ENCODE peak calls at places on chromosomes 6 and 20, in seven cellular contexts. One of them, this sample, is unnamed.
A peak's percentile ranks its signal among the peaks of the same experiment; 100 is the strongest.

GRCh38 chr20:61482425-61482887 is 230.4 kb downstream of the CDH4 start:
- DNase-seq in Karpas-422: no peak
- DNase-seq in ovary: no peak
- DNase-seq in colonic mucosa: no peak
- DNase-seq in OCI-LY7: peak; percentile 11
- DNase-seq in adipocyte: no peak
- DNase-seq in lower lobe of right lung: no peak
- DNase-seq in this sample: no peak

GRCh38 chr6:158560787-158561246 is 926 bp downstream of the TMEM181 start:
- DNase-seq in Karpas-422: no peak
- DNase-seq in ovary: no peak
- DNase-seq in colonic mucosa: peak; percentile 50
- DNase-seq in OCI-LY7: peak; percentile 16
- DNase-seq in adipocyte: peak; percentile 70
- DNase-seq in lower lobe of right lung: peak; percentile 58
- DNase-seq in this sample: no peak

GRCh38 chr6:69231983-69232382 is 564.8 kb downstream of the LMBRD1 start:
- DNase-seq in Karpas-422: no peak
- DNase-seq in ovary: no peak
- DNase-seq in colonic mucosa: no peak
- DNase-seq in OCI-LY7: no peak
- DNase-seq in adipocyte: no peak
- DNase-seq in lower lobe of right lung: no peak
- DNase-seq in this sample: no peak

GRCh38 chr20:5835234-5835845 is 85.1 kb downstream of the SHLD1 start:
- DNase-seq in Karpas-422: no peak
- DNase-seq in ovary: peak; percentile 35
- DNase-seq in colonic mucosa: no peak
- DNase-seq in OCI-LY7: no peak
- DNase-seq in adipocyte: peak; percentile 37
- DNase-seq in lower lobe of right lung: no peak
- DNase-seq in this sample: peak; percentile 21

GRCh38 chr6:18265099-18265372 is 706 bp upstream of the DEK start:
- DNase-seq in Karpas-422: no peak
- DNase-seq in ovary: no peak
- DNase-seq in colonic mucosa: no peak
- DNase-seq in OCI-LY7: peak; percentile 21
- DNase-seq in adipocyte: no peak
- DNase-seq in lower lobe of right lung: no peak
- DNase-seq in this sample: no peak

GRCh38 chr20:57627972-57628650 is 7.9 kb upstream of the ZBP1 start:
- DNase-seq in Karpas-422: peak; percentile 86
- DNase-seq in ovary: peak; percentile 26
- DNase-seq in colonic mucosa: no peak
- DNase-seq in OCI-LY7: peak; percentile 79
- DNase-seq in adipocyte: peak; percentile 51
- DNase-seq in lower lobe of right lung: no peak
- DNase-seq in this sample: peak; percentile 76

GRCh38 chr6:56004421-56004820 is 129.0 kb upstream of the BMP5 start:
- DNase-seq in Karpas-422: no peak
- DNase-seq in ovary: no peak
- DNase-seq in colonic mucosa: no peak
- DNase-seq in OCI-LY7: no peak
- DNase-seq in adipocyte: peak; percentile 36
- DNase-seq in lower lobe of right lung: no peak
- DNase-seq in this sample: no peak

GRCh38 chr6:134421496-134421895 is 103.6 kb upstream of the SGK1 start:
- DNase-seq in Karpas-422: no peak
- DNase-seq in ovary: no peak
- DNase-seq in colonic mucosa: no peak
- DNase-seq in OCI-LY7: no peak
- DNase-seq in adipocyte: peak; percentile 70
- DNase-seq in lower lobe of right lung: no peak
- DNase-seq in this sample: no peak

GRCh38 chr6:32175322-32175710 is 568 bp downstream of the AGPAT1 start:
- DNase-seq in Karpas-422: peak; percentile 56
- DNase-seq in ovary: no peak
- DNase-seq in colonic mucosa: no peak
- DNase-seq in OCI-LY7: no peak
- DNase-seq in adipocyte: no peak
- DNase-seq in lower lobe of right lung: no peak
- DNase-seq in this sample: no peak

GRCh38 chr20:20568604-20569205 is 143.7 kb downstream of the RALGAPA2 start:
- DNase-seq in Karpas-422: peak; percentile 77
- DNase-seq in ovary: no peak
- DNase-seq in colonic mucosa: no peak
- DNase-seq in OCI-LY7: peak; percentile 58
- DNase-seq in adipocyte: peak; percentile 82
- DNase-seq in lower lobe of right lung: no peak
- DNase-seq in this sample: no peak

GRCh38 chr6:159797554-159797953 is 2.5 kb upstream of the PNLDC1 start:
- DNase-seq in Karpas-422: no peak
- DNase-seq in ovary: no peak
- DNase-seq in colonic mucosa: no peak
- DNase-seq in OCI-LY7: no peak
- DNase-seq in adipocyte: no peak
- DNase-seq in lower lobe of right lung: no peak
- DNase-seq in this sample: no peak

GRCh38 chr6:127630800-127631199 is 53.8 kb downstream of the C6orf58 start:
- DNase-seq in Karpas-422: no peak
- DNase-seq in ovary: no peak
- DNase-seq in colonic mucosa: no peak
- DNase-seq in OCI-LY7: no peak
- DNase-seq in adipocyte: no peak
- DNase-seq in lower lobe of right lung: no peak
- DNase-seq in this sample: no peak

DNA sequence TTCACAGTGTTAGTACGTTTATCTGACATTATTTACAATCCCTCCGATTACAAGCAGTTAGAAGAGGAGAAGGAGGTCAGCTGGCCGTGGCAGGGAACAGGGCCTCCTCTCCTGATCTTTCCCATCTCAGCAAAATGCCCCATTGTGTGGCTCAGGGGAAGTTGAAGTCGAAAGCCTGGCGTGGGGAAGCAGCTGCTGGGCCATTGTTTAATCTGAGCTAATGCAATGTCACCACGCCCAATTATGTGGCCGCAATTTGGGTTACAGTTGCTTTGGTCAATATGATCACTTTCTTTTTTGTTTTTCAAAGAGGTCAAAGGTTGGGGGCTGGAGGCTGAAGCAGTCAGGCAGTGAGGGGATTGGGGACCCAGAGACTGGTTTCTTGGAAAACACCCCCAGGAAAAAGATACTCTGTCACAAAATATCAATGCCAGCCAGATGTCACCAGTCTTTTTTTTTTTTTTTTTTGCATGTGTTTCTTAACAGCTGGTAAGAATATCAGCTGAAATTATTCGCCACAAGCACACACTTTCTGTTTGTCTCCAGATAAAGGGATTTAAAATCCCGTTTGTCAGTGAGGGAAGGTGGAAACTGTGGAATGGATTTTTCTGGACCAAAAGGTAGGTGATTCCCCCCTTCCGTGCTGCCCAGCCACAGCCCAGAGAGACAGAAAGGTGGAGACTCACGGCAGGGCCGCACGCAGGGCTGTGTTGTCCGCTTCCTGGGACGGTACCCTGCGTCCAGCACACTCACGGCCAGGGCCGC is 24.6 kb downstream of the DLL1 start:
- DNase-seq in Karpas-422: no peak
- DNase-seq in ovary: no peak
- DNase-seq in colonic mucosa: peak; percentile 55
- DNase-seq in OCI-LY7: no peak
- DNase-seq in adipocyte: no peak
- DNase-seq in lower lobe of right lung: peak; percentile 21
- DNase-seq in this sample: peak; percentile 62
- H3K4me1 ChIP-seq in Karpas-422: no peaks in the 10 kb centered on the region
- H3K4me1 ChIP-seq in ovary: no peaks in the 10 kb centered on the region
- H3K4me1 ChIP-seq in colonic mucosa: peaks cover 3% of the 10 kb centered on the region
- H3K4me1 ChIP-seq in OCI-LY7: no peaks in the 10 kb centered on the region
- H3K4me1 ChIP-seq in adipocyte: peaks cover 17% of the 10 kb centered on the region
- H3K4me1 ChIP-seq in lower lobe of right lung: peaks cover 16% of the 10 kb centered on the region
- H3K4me1 ChIP-seq in this sample: peaks cover 4% of the 10 kb centered on the region

GRCh38 chr6:36605560-36606391 is 11.6 kb downstream of the SRSF3 start:
- DNase-seq in Karpas-422: no peak
- DNase-seq in ovary: peak; percentile 8
- DNase-seq in colonic mucosa: no peak
- DNase-seq in OCI-LY7: no peak
- DNase-seq in adipocyte: peak; percentile 43
- DNase-seq in lower lobe of right lung: no peak
- DNase-seq in this sample: no peak
- H3K4me1 ChIP-seq in Karpas-422: no peaks in the 10 kb centered on the region
- H3K4me1 ChIP-seq in ovary: peaks cover 14% of the 10 kb centered on the region
- H3K4me1 ChIP-seq in colonic mucosa: peaks cover 3% of the 10 kb centered on the region
- H3K4me1 ChIP-seq in OCI-LY7: peaks cover 17% of the 10 kb centered on the region
- H3K4me1 ChIP-seq in adipocyte: peaks cover 70% of the 10 kb centered on the region
- H3K4me1 ChIP-seq in lower lobe of right lung: peaks cover 84% of the 10 kb centered on the region
- H3K4me1 ChIP-seq in this sample: peaks cover 78% of the 10 kb centered on the region

DNA sequence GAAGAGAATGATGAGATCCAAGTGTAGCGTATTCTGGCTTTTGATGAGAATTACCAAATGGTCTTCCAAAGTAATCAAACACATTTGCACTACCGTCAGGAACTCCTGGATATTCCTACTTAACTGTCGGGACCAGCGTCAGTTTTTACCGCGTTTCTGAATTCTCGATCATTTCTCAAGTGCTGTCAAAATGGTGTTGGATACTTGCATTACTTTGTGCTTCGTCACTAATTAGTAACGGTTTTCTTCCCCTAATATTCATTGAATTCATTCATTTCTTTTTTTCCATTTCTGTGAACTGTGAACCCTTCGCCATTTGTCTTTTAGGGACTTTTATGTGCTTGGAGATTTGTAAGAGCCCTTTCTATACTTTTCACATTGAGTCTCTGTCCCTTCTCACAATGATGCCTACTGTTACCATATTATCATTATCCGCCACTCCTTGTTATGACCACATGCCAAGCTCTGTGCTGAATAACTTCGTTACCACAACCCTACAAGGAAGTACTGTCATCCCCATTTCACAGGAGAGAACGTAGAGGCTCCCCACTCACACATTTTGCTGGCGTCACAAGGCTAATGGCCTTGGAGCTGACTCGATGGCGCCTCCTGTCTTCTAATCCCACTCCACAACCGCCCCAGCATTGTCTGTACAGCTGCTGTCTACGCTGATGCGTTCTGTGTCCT is 74.2 kb upstream of the QKI start:
- DNase-seq in Karpas-422: no peak
- DNase-seq in ovary: no peak
- DNase-seq in colonic mucosa: no peak
- DNase-seq in OCI-LY7: no peak
- DNase-seq in adipocyte: no peak
- DNase-seq in lower lobe of right lung: no peak
- DNase-seq in this sample: no peak
- H3K4me1 ChIP-seq in Karpas-422: no peaks in the 10 kb centered on the region
- H3K4me1 ChIP-seq in ovary: no peaks in the 10 kb centered on the region
- H3K4me1 ChIP-seq in colonic mucosa: no peaks in the 10 kb centered on the region
- H3K4me1 ChIP-seq in OCI-LY7: no peaks in the 10 kb centered on the region
- H3K4me1 ChIP-seq in adipocyte: peaks cover 8% of the 10 kb centered on the region
- H3K4me1 ChIP-seq in lower lobe of right lung: peaks cover 14% of the 10 kb centered on the region
- H3K4me1 ChIP-seq in this sample: peaks cover 42% of the 10 kb centered on the region

GRCh38 chr20:62535282-62535811 is 59.6 kb upstream of the GATA5 start:
- DNase-seq in Karpas-422: no peak
- DNase-seq in ovary: no peak
- DNase-seq in colonic mucosa: no peak
- DNase-seq in OCI-LY7: no peak
- DNase-seq in adipocyte: no peak
- DNase-seq in lower lobe of right lung: no peak
- DNase-seq in this sample: no peak

GRCh38 chr20:62533591-62534495 is 58.0 kb upstream of the GATA5 start:
- DNase-seq in Karpas-422: no peak
- DNase-seq in ovary: no peak
- DNase-seq in colonic mucosa: no peak
- DNase-seq in OCI-LY7: no peak
- DNase-seq in adipocyte: no peak
- DNase-seq in lower lobe of right lung: no peak
- DNase-seq in this sample: no peak

GRCh38 chr20:62536731-62537401 is 61.1 kb upstream of the GATA5 start:
- DNase-seq in Karpas-422: no peak
- DNase-seq in ovary: no peak
- DNase-seq in colonic mucosa: no peak
- DNase-seq in OCI-LY7: no peak
- DNase-seq in adipocyte: no peak
- DNase-seq in lower lobe of right lung: no peak
- DNase-seq in this sample: peak; percentile 58

GRCh38 chr20:62535964-62536363 is 60.2 kb upstream of the GATA5 start:
- DNase-seq in Karpas-422: no peak
- DNase-seq in ovary: no peak
- DNase-seq in colonic mucosa: no peak
- DNase-seq in OCI-LY7: no peak
- DNase-seq in adipocyte: no peak
- DNase-seq in lower lobe of right lung: no peak
- DNase-seq in this sample: no peak

DNA sequence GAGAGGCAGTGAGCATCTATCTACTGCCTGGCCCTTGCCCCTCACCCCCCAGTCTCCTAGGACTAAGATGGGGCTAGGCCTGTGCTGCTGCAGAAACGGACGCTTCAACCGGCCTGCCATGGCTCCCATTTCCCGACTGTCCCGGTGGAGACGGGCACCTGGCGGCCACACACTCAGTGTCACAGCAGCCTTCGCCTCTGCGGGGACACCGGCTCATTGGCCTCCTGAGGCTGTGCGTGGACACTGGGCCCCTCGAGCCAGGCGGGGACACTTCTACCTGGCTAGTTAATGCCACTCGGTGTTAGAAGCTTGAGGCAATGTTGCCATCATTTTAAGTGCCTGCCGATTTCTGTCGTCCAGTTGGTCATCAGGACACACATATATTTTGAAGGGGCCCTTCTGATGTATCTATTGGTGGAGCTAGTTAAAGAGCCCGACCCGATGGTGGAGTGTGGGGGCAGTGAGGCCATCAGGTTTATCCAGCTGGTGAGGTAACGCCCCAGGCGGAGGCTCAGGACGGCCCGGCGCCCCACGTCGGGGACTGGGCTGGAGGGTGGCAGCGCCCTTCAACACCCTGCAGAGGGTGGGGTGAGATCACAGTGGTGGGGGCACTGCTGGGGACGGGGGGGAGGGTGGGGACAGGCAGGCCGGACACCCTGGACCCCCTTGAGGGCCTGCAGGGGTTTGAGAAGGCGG is 58.9 kb upstream of the GATA5 start:
- DNase-seq in Karpas-422: no peak
- DNase-seq in ovary: no peak
- DNase-seq in colonic mucosa: no peak
- DNase-seq in OCI-LY7: no peak
- DNase-seq in adipocyte: no peak
- DNase-seq in lower lobe of right lung: no peak
- DNase-seq in this sample: no peak
- H3K4me1 ChIP-seq in Karpas-422: no peaks in the 10 kb centered on the region
- H3K4me1 ChIP-seq in ovary: no peaks in the 10 kb centered on the region
- H3K4me1 ChIP-seq in colonic mucosa: no peaks in the 10 kb centered on the region
- H3K4me1 ChIP-seq in OCI-LY7: no peaks in the 10 kb centered on the region
- H3K4me1 ChIP-seq in adipocyte: no peaks in the 10 kb centered on the region
- H3K4me1 ChIP-seq in lower lobe of right lung: no peaks in the 10 kb centered on the region
- H3K4me1 ChIP-seq in this sample: peaks cover 30% of the 10 kb centered on the region